ENCODE peak calls at places on chromosomes 4 and X, in four cellular contexts. One of them, this sample, is unnamed.

GRCh38 chrX:145190801-145191389 is 56.4 kb upstream of the SPANXN1 start:
- DNase-seq in upper lobe of left lung: no peak
- DNase-seq in adrenal gland: no peak
- DNase-seq in lung: no peak
- DNase-seq in this sample: no peak

GRCh38 chr4:53905935-53906377 is 158.4 kb downstream of the CHIC2 start:
- DNase-seq in upper lobe of left lung: no peak
- DNase-seq in adrenal gland: no peak
- DNase-seq in lung: no peak
- DNase-seq in this sample: peak; percentile 49

GRCh38 chr4:2607822-2608221 is 71.4 kb downstream of the FAM193A start:
- DNase-seq in upper lobe of left lung: no peak
- DNase-seq in adrenal gland: no peak
- DNase-seq in lung: no peak
- DNase-seq in this sample: no peak

GRCh38 chr4:128310266-128310697 is 22.7 kb upstream of the PGRMC2 start:
- DNase-seq in upper lobe of left lung: no peak
- DNase-seq in adrenal gland: peak; percentile 30
- DNase-seq in lung: no peak
- DNase-seq in this sample: peak; percentile 88

GRCh38 chrX:30144971-30145731 is 70.2 kb upstream of the MAGEB2 start:
- DNase-seq in upper lobe of left lung: no peak
- DNase-seq in adrenal gland: no peak
- DNase-seq in lung: no peak
- DNase-seq in this sample: no peak

GRCh38 chr4:140237616-140238352 is 83.8 kb upstream of the MAML3 start:
- DNase-seq in upper lobe of left lung: peak; percentile 53
- DNase-seq in adrenal gland: peak; percentile 66
- DNase-seq in lung: peak; percentile 55
- DNase-seq in this sample: peak; percentile 68

GRCh38 chr4:56863441-56864129 is 42.1 kb upstream of the SPINK2 start:
- DNase-seq in upper lobe of left lung: no peak
- DNase-seq in adrenal gland: no peak
- DNase-seq in lung: no peak
- DNase-seq in this sample: no peak

GRCh38 chr4:121256346-121256745 is 92.2 kb upstream of the TNIP3 start:
- DNase-seq in upper lobe of left lung: no peak
- DNase-seq in adrenal gland: peak; percentile 46
- DNase-seq in lung: no peak
- DNase-seq in this sample: no peak

GRCh38 chr4:157363366-157363765 is 142.8 kb downstream of the GRIA2 start:
- DNase-seq in upper lobe of left lung: no peak
- DNase-seq in adrenal gland: no peak
- DNase-seq in lung: no peak
- DNase-seq in this sample: no peak

GRCh38 chrX:51421972-51422371 is 74.4 kb downstream of the NUDT11 start:
- DNase-seq in upper lobe of left lung: no peak
- DNase-seq in adrenal gland: no peak
- DNase-seq in lung: no peak
- DNase-seq in this sample: no peak

GRCh38 chr4:159366966-159367365 is 264.1 kb downstream of the RAPGEF2 start:
- DNase-seq in upper lobe of left lung: no peak
- DNase-seq in adrenal gland: peak; percentile 20
- DNase-seq in lung: no peak
- DNase-seq in this sample: no peak

GRCh38 chr4:173333658-173334084 is 487 bp downstream of the HMGB2 start:
- DNase-seq in upper lobe of left lung: peak; percentile 94
- DNase-seq in adrenal gland: peak; percentile 53
- DNase-seq in lung: peak; percentile 56
- DNase-seq in this sample: peak; percentile 73

GRCh38 chrX:101357166-101357795 is 8.7 kb upstream of the TIMM8A start:
- DNase-seq in upper lobe of left lung: no peak
- DNase-seq in adrenal gland: no peak
- DNase-seq in lung: no peak
- DNase-seq in this sample: no peak

GRCh38 chr4:52588771-52589591 is 70.1 kb downstream of the USP46 start:
- DNase-seq in upper lobe of left lung: no peak
- DNase-seq in adrenal gland: no peak
- DNase-seq in lung: no peak
- DNase-seq in this sample: no peak

DNA sequence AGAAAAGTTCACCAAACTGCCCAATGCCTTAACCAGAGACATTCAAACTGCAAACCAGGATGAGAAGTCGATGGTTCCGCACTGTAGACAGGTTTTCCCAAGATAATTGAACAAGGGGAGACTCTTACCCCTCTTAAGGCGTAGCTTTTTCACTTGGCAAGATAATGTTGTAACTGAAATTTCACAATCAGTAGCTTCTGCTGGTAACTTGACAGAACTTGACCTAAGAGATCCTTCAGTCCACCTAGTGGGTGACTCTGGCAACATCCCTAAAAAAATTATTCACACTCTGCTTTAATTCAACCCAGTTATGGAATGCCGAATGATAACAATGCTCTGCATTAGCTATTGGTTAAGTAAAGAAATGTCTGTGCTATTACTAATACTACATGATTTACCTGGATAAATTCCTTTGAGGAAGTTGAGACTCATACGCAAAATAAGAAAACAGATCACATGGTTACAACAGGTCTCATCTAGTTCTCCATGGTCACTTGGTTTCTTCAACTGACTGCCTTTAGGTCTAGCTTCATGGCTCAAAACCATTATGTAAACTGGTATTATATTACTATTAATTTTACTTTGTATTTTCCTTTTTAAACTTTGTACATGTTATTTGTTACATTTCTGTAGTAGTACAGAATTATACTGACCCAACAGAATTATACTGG is 9.1 kb downstream of the ELF2 start:
- DNase-seq in upper lobe of left lung: no peak
- DNase-seq in adrenal gland: peak; percentile 26
- DNase-seq in lung: no peak
- DNase-seq in this sample: no peak
- H3K4me3 ChIP-seq in upper lobe of left lung: no peak overlapping the region
- H3K4me3 ChIP-seq in adrenal gland: no peak overlapping the region
- H3K4me3 ChIP-seq in lung: no peak overlapping the region
- H3K4me3 ChIP-seq in this sample: no peak overlapping the region

GRCh38 chr4:147735413-147736301 is 3.8 kb downstream of the ARHGAP10 start:
- DNase-seq in upper lobe of left lung: no peak
- DNase-seq in adrenal gland: no peak
- DNase-seq in lung: no peak
- DNase-seq in this sample: no peak
- H3K4me1 ChIP-seq in upper lobe of left lung: no peaks in the 10 kb centered on the region
- H3K4me1 ChIP-seq in adrenal gland: peaks cover 19% of the 10 kb centered on the region
- H3K4me1 ChIP-seq in lung: peaks cover 27% of the 10 kb centered on the region
- H3K4me1 ChIP-seq in this sample: no peaks in the 10 kb centered on the region

DNA sequence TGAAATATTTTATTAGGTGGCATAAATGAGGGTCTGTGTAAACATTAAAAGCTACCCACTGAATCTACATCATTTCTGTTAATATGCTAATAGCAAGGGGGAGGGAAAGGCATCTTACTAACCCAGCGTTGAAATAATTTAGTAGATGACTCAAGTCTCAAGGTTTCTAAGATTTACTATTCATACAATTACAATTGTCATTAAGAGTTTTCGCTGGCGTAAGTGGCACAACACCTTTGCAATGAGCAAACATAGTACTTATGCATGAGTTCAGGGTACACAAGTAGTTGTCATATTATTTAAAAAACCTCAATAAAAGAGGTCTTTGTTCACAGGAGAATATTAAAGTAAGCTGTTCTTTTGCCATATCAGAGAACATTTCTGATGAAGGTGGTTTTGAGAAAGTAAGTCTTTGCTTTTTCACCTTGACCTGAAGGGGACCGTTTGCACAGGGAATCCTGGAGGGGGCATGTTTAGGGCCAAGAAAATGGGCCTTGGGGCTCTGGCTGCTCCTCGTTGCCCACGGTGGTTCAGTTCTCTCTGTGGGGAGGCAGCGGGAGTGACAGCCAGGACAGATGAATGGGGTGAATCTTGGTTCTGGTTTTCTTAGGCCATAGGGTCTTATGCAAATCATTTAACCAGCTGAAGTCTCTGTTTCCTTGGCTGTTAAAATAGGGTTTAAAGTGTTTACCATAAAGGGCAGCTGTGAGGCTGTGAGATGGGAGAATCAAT is 4.4 kb upstream of the RHOH start:
- DNase-seq in upper lobe of left lung: no peak
- DNase-seq in adrenal gland: no peak
- DNase-seq in lung: no peak
- DNase-seq in this sample: no peak
- H3K4me3 ChIP-seq in upper lobe of left lung: no peak overlapping the region
- H3K4me3 ChIP-seq in adrenal gland: no peak overlapping the region
- H3K4me3 ChIP-seq in lung: no peak overlapping the region
- H3K4me3 ChIP-seq in this sample: no peak overlapping the region

GRCh38 chrX:40154853-40155616 is 57.3 kb upstream of the BCOR start:
- DNase-seq in upper lobe of left lung: peak; percentile 85
- DNase-seq in adrenal gland: peak; percentile 87
- DNase-seq in lung: no peak
- DNase-seq in this sample: peak; percentile 81

GRCh38 chrX:40158036-40158706 is 60.4 kb upstream of the BCOR start:
- DNase-seq in upper lobe of left lung: peak; percentile 90
- DNase-seq in adrenal gland: no peak
- DNase-seq in lung: no peak
- DNase-seq in this sample: no peak

GRCh38 chrX:40156472-40157227 is 58.9 kb upstream of the BCOR start:
- DNase-seq in upper lobe of left lung: peak; percentile 53
- DNase-seq in adrenal gland: no peak
- DNase-seq in lung: no peak
- DNase-seq in this sample: peak; percentile 35

GRCh38 chrX:40155617-40156471 is 58.1 kb upstream of the BCOR start:
- DNase-seq in upper lobe of left lung: peak; percentile 69
- DNase-seq in adrenal gland: no peak
- DNase-seq in lung: no peak
- DNase-seq in this sample: no peak

DNA sequence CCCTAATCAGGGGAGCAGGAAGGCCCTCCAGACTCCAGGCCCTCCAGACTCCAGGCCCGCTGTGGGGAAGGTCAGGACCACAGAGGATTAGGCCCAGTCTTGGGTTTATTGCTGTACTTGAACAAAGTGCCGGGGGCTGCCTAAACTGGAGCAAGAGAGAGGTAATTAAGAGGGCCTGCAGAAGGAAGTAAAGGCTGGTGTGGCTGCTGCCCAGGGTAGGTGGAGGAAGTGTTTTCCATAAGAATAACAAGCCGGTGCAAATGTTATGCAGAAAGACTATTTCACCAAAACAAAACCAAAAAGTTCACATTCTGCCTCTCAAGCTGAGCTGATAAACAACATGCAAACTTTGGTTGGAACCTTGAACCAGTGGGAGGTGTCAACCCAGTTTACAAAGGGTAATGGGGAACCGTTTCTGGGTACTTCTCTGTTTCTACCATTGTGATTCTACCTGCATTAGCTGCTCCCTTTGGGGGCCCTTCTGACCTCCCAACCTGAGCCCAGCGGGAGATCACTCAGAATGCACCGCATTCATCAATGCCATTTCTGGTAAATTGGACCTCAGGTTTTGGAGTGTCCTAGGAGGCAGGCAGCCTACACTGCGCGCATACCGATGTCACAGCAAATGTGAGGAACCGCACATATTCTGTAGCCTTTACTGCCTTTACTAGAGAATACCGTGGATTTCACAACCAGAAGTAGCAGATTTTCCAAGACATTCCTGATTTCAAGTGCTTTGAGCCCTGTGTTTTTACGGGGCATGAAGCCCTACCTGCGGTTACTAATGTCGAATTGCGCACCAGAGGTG is 59.7 kb upstream of the BCOR start:
- DNase-seq in upper lobe of left lung: no peak
- DNase-seq in adrenal gland: no peak
- DNase-seq in lung: no peak
- DNase-seq in this sample: no peak
- H3K4me1 ChIP-seq in upper lobe of left lung: peaks cover 26% of the 10 kb centered on the region
- H3K4me1 ChIP-seq in adrenal gland: peaks cover 11% of the 10 kb centered on the region
- H3K4me1 ChIP-seq in lung: no peaks in the 10 kb centered on the region
- H3K4me1 ChIP-seq in this sample: no peaks in the 10 kb centered on the region

DNA sequence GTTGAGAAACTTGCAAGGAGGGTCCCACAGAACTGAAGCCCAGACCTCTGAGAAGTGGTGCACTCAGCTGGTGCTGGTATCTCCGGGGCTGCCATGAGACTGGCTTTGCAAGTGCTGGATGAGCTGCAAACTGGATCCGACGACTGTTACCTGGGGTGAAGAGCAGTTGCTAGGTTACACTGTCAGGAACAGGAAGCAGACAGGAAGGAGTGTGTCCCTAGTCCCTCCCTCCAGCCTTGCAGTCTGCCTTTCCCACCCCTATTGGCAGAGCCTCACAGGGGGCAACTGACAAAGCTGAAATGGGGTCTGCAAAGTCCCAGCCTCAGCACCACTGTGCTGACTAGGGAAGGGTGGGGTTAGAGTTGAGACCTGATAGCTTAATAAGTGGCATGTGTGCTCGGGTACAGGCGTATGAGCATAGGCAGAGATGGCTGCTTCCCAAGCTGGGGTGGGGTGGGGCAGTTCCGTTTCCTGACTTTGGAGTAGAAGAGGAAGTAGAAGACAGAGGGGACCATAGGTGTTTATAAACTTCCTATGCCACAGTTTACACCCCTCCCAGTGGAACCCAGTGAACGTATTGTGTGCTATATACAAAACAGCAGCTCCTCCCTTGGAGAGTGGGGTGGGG is 18.0 kb downstream of the PPEF1 start:
- DNase-seq in upper lobe of left lung: no peak
- DNase-seq in adrenal gland: no peak
- DNase-seq in lung: no peak
- DNase-seq in this sample: no peak
- H3K4me3 ChIP-seq in upper lobe of left lung: no peak overlapping the region
- H3K4me3 ChIP-seq in adrenal gland: no peak overlapping the region
- H3K4me3 ChIP-seq in lung: no peak overlapping the region
- H3K4me3 ChIP-seq in this sample: no peak overlapping the region

DNA sequence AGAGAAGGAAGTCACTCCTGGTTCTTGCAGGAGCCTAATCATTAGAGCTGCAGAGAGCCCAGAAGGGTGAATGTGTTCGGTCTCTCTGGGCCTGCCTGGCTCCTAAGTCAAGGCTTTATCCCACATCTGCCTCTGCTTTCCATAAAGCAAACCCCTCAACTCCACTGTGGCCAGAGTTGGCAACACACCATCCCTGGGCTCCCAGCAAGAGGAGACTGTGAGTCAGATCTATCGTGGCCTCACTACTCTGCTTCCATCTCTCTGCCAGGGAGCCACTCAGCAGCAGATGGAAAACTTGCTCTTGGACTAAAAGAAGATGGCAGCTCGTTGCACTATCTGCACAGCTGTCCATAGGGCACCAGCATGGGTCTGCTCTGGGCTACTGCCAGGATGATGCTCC is 348.2 kb downstream of the FBXW7 start:
- DNase-seq in upper lobe of left lung: no peak
- DNase-seq in adrenal gland: no peak
- DNase-seq in lung: no peak
- DNase-seq in this sample: no peak
- H3K4me1 ChIP-seq in upper lobe of left lung: no peaks in the 10 kb centered on the region
- H3K4me1 ChIP-seq in adrenal gland: no peaks in the 10 kb centered on the region
- H3K4me1 ChIP-seq in lung: no peaks in the 10 kb centered on the region
- H3K4me1 ChIP-seq in this sample: no peaks in the 10 kb centered on the region

GRCh38 chrX:2325076-2325784 is 175.5 kb downstream of the DHRSX start:
- DNase-seq in upper lobe of left lung: no peak
- DNase-seq in adrenal gland: peak; percentile 96
- DNase-seq in lung: peak; percentile 84
- DNase-seq in this sample: peak; percentile 76
- H3K4me3 ChIP-seq in upper lobe of left lung: no peak overlapping the region
- H3K4me3 ChIP-seq in adrenal gland: no peak overlapping the region
- H3K4me3 ChIP-seq in lung: peak overlapping the region; percentile 47
- H3K4me3 ChIP-seq in this sample: peak overlapping the region; percentile 46

This sample was measured in right lobe of liver.